ENCODE peak calls at places on chromosomes 11 and 22, in four cellular contexts. G is AML-193, N is HTR-8/SVneo, T is ELF-1. S is an unnamed sample.

GRCh38 chr11:1761110-1761856 is 2.4 kb downstream of the CTSD start:
- DNase-seq in G (no peak), N (no peak), T (no peak), S (no peak)

GRCh38 chr11:75717608-75718403 is at the start of gene MOGAT2:
- DNase-seq in G (no peak), N (no peak), T (no peak), S (no peak)

GRCh38 chr22:50048066-50048765 is 9.9 kb downstream of the TTLL8 start:
- DNase-seq in G (no peak), N (no peak), T (no peak), S (no peak)

GRCh38 chr22:42229455-42230149 is 40.9 kb downstream of the TCF20 start:
- DNase-seq in G (no peak), N (no peak), T (no peak), S (no peak)

GRCh38 chr11:77994434-77995362 is at the start of gene INTS4:
- DNase-seq in G (peak; percentile 99), N (peak; percentile 97), T (peak; percentile 100), S (peak; percentile 97)

GRCh38 chr22:31093090-31093850 is 12.2 kb downstream of the SMTN start:
- DNase-seq in G (no peak), N (no peak), T (no peak), S (no peak)

GRCh38 chr11:111913031-111913861 is 712 bp downstream of the HSPB2 start:
- DNase-seq in G (no peak), N (no peak), T (no peak), S (no peak)

GRCh38 chr11:75924966-75925784 is 110.2 kb downstream of the UVRAG start:
- DNase-seq in G (no peak), N (no peak), T (no peak), S (no peak)

GRCh38 chr11:103863497-103863896 is 172.9 kb upstream of the DDI1 start:
- DNase-seq in G (no peak), N (no peak), T (no peak), S (no peak)

GRCh38 chr11:64553554-64554201 is 37.3 kb upstream of the SLC22A12 start:
- DNase-seq in G (peak; percentile 23), N (peak; percentile 55), T (peak; percentile 90), S (no peak)

GRCh38 chr11:25900814-25901213 is 431.1 kb upstream of the ANO3 start:
- DNase-seq in G (no peak), N (no peak), T (no peak), S (no peak)

S was measured in GM06990.